ENCODE peak calls at places on chromosome 20, in eight cellular contexts. One of them, this sample, is unnamed.

GRCh38 chr20:19460386-19460785 is 247.9 kb downstream of the SLC24A3 start:
- DNase-seq in OCI-LY7: no peak
- DNase-seq in DMS 273 treated with DMSO at 0.1 percent for 48 hours: no peak
- DNase-seq in HS-5: peak
- DNase-seq in naive thymus-derived CD8-positive, alpha-beta T cell: no peak
- DNase-seq in RPMI7951: peak
- DNase-seq in astrocyte of the hippocampus: peak
- DNase-seq in cardiac fibroblast: peak
- DNase-seq in this sample: peak

GRCh38 chr20:35145141-35145564 is 2.0 kb downstream of the EDEM2 start:
- DNase-seq in RPMI7951: peak
- DNase-seq in DMS 273 treated with DMSO at 0.1 percent for 48 hours: peak
- DNase-seq in OCI-LY7: peak
- DNase-seq in naive thymus-derived CD8-positive, alpha-beta T cell: no peak
- DNase-seq in cardiac fibroblast: peak
- DNase-seq in HS-5: no peak
- DNase-seq in astrocyte of the hippocampus: peak
- DNase-seq in this sample: peak

GRCh38 chr20:48794360-48794759 is 33.4 kb downstream of the PREX1 start:
- DNase-seq in naive thymus-derived CD8-positive, alpha-beta T cell: no peak
- DNase-seq in cardiac fibroblast: peak
- DNase-seq in DMS 273 treated with DMSO at 0.1 percent for 48 hours: no peak
- DNase-seq in OCI-LY7: no peak
- DNase-seq in astrocyte of the hippocampus: peak
- DNase-seq in HS-5: no peak
- DNase-seq in RPMI7951: no peak
- DNase-seq in this sample: no peak

GRCh38 chr20:18665135-18665534 is 77.3 kb downstream of the DTD1 start:
- DNase-seq in DMS 273 treated with DMSO at 0.1 percent for 48 hours: no peak
- DNase-seq in cardiac fibroblast: no peak
- DNase-seq in naive thymus-derived CD8-positive, alpha-beta T cell: no peak
- DNase-seq in OCI-LY7: no peak
- DNase-seq in astrocyte of the hippocampus: no peak
- DNase-seq in RPMI7951: no peak
- DNase-seq in HS-5: no peak
- DNase-seq in this sample: no peak

GRCh38 chr20:57838670-57839142 is 128.9 kb upstream of the PMEPA1 start:
- DNase-seq in DMS 273 treated with DMSO at 0.1 percent for 48 hours: peak
- DNase-seq in OCI-LY7: no peak
- DNase-seq in HS-5: no peak
- DNase-seq in RPMI7951: peak
- DNase-seq in astrocyte of the hippocampus: peak
- DNase-seq in cardiac fibroblast: no peak
- DNase-seq in naive thymus-derived CD8-positive, alpha-beta T cell: no peak
- DNase-seq in this sample: peak

GRCh38 chr20:50404419-50405234 is 105.6 kb upstream of the PTPN1 start:
- DNase-seq in HS-5: no peak
- DNase-seq in RPMI7951: no peak
- DNase-seq in cardiac fibroblast: no peak
- DNase-seq in astrocyte of the hippocampus: no peak
- DNase-seq in DMS 273 treated with DMSO at 0.1 percent for 48 hours: no peak
- DNase-seq in OCI-LY7: no peak
- DNase-seq in naive thymus-derived CD8-positive, alpha-beta T cell: no peak
- DNase-seq in this sample: no peak

GRCh38 chr20:48170625-48171024 is 385.3 kb upstream of the SULF2 start:
- DNase-seq in astrocyte of the hippocampus: no peak
- DNase-seq in OCI-LY7: peak
- DNase-seq in cardiac fibroblast: no peak
- DNase-seq in DMS 273 treated with DMSO at 0.1 percent for 48 hours: no peak
- DNase-seq in HS-5: no peak
- DNase-seq in RPMI7951: no peak
- DNase-seq in naive thymus-derived CD8-positive, alpha-beta T cell: no peak
- DNase-seq in this sample: no peak

GRCh38 chr20:24470031-24470781 is 777 bp downstream of the SYNDIG1 start:
- DNase-seq in naive thymus-derived CD8-positive, alpha-beta T cell: no peak
- DNase-seq in HS-5: no peak
- DNase-seq in cardiac fibroblast: peak
- DNase-seq in OCI-LY7: no peak
- DNase-seq in DMS 273 treated with DMSO at 0.1 percent for 48 hours: no peak
- DNase-seq in RPMI7951: no peak
- DNase-seq in astrocyte of the hippocampus: peak
- DNase-seq in this sample: peak

GRCh38 chr20:61901421-61902212 is 164.1 kb downstream of the TAF4 start:
- DNase-seq in RPMI7951: peak
- DNase-seq in HS-5: no peak
- DNase-seq in DMS 273 treated with DMSO at 0.1 percent for 48 hours: no peak
- DNase-seq in OCI-LY7: no peak
- DNase-seq in cardiac fibroblast: no peak
- DNase-seq in astrocyte of the hippocampus: no peak
- DNase-seq in naive thymus-derived CD8-positive, alpha-beta T cell: no peak
- DNase-seq in this sample: peak

GRCh38 chr20:14777571-14777970 is 440.2 kb upstream of the FLRT3 start:
- DNase-seq in DMS 273 treated with DMSO at 0.1 percent for 48 hours: no peak
- DNase-seq in cardiac fibroblast: no peak
- DNase-seq in astrocyte of the hippocampus: no peak
- DNase-seq in HS-5: no peak
- DNase-seq in RPMI7951: no peak
- DNase-seq in OCI-LY7: no peak
- DNase-seq in naive thymus-derived CD8-positive, alpha-beta T cell: no peak
- DNase-seq in this sample: peak

GRCh38 chr20:59821788-59822187 is 111.6 kb downstream of the SYCP2 start:
- DNase-seq in DMS 273 treated with DMSO at 0.1 percent for 48 hours: no peak
- DNase-seq in OCI-LY7: no peak
- DNase-seq in astrocyte of the hippocampus: no peak
- DNase-seq in HS-5: no peak
- DNase-seq in cardiac fibroblast: no peak
- DNase-seq in naive thymus-derived CD8-positive, alpha-beta T cell: no peak
- DNase-seq in RPMI7951: no peak
- DNase-seq in this sample: no peak

This sample was measured in AG20443.